ENCODE peak calls at places on chromosomes 5 and 9, in five cellular contexts. One of them, this sample, is unnamed.

GRCh38 chr9:133690111-133690561 is 48.0 kb downstream of the SARDH start:
- DNase-seq in stimulated activated CD8-positive, alpha-beta memory T cell treated with anti-CD3 and anti-CD28 coated beads, Interleukin-15, amount 100 ng/mL, for 4 hours: no peak
- DNase-seq in hippocampal formation: no peak
- DNase-seq in adrenal gland: no peak
- DNase-seq in NCI-H1694: no peak
- DNase-seq in this sample: no peak

GRCh38 chr9:297104-297794 is 82.6 kb downstream of the DOCK8 start:
- DNase-seq in stimulated activated CD8-positive, alpha-beta memory T cell treated with anti-CD3 and anti-CD28 coated beads, Interleukin-15, amount 100 ng/mL, for 4 hours: no peak
- DNase-seq in adrenal gland: peak
- DNase-seq in NCI-H1694: no peak
- DNase-seq in hippocampal formation: peak
- DNase-seq in this sample: peak

GRCh38 chr9:95457769-95458168 is 59.0 kb downstream of the PTCH1 start:
- DNase-seq in stimulated activated CD8-positive, alpha-beta memory T cell treated with anti-CD3 and anti-CD28 coated beads, Interleukin-15, amount 100 ng/mL, for 4 hours: no peak
- DNase-seq in adrenal gland: no peak
- DNase-seq in NCI-H1694: no peak
- DNase-seq in hippocampal formation: no peak
- DNase-seq in this sample: no peak

GRCh38 chr5:171412186-171412585 is 7.3 kb upstream of the FGF18 start:
- DNase-seq in adrenal gland: no peak
- DNase-seq in stimulated activated CD8-positive, alpha-beta memory T cell treated with anti-CD3 and anti-CD28 coated beads, Interleukin-15, amount 100 ng/mL, for 4 hours: no peak
- DNase-seq in hippocampal formation: no peak
- DNase-seq in NCI-H1694: no peak
- DNase-seq in this sample: no peak

GRCh38 chr5:144024601-144025000 is 145.9 kb downstream of the YIPF5 start:
- DNase-seq in stimulated activated CD8-positive, alpha-beta memory T cell treated with anti-CD3 and anti-CD28 coated beads, Interleukin-15, amount 100 ng/mL, for 4 hours: no peak
- DNase-seq in NCI-H1694: no peak
- DNase-seq in hippocampal formation: no peak
- DNase-seq in adrenal gland: no peak
- DNase-seq in this sample: peak

GRCh38 chr9:4301971-4302427 is 2.1 kb upstream of the GLIS3 start:
- DNase-seq in adrenal gland: peak
- DNase-seq in stimulated activated CD8-positive, alpha-beta memory T cell treated with anti-CD3 and anti-CD28 coated beads, Interleukin-15, amount 100 ng/mL, for 4 hours: no peak
- DNase-seq in hippocampal formation: no peak
- DNase-seq in NCI-H1694: no peak
- DNase-seq in this sample: peak

GRCh38 chr9:93093081-93093448 is 3.0 kb upstream of the CARD19 start:
- DNase-seq in NCI-H1694: no peak
- DNase-seq in stimulated activated CD8-positive, alpha-beta memory T cell treated with anti-CD3 and anti-CD28 coated beads, Interleukin-15, amount 100 ng/mL, for 4 hours: no peak
- DNase-seq in adrenal gland: peak
- DNase-seq in hippocampal formation: no peak
- DNase-seq in this sample: no peak

GRCh38 chr9:2411459-2412215 is 209.9 kb upstream of the VLDLR start:
- DNase-seq in hippocampal formation: peak
- DNase-seq in stimulated activated CD8-positive, alpha-beta memory T cell treated with anti-CD3 and anti-CD28 coated beads, Interleukin-15, amount 100 ng/mL, for 4 hours: no peak
- DNase-seq in adrenal gland: no peak
- DNase-seq in NCI-H1694: no peak
- DNase-seq in this sample: no peak

GRCh38 chr9:137286980-137287383 is 9.5 kb downstream of the TOR4A start:
- DNase-seq in adrenal gland: peak
- DNase-seq in stimulated activated CD8-positive, alpha-beta memory T cell treated with anti-CD3 and anti-CD28 coated beads, Interleukin-15, amount 100 ng/mL, for 4 hours: no peak
- DNase-seq in NCI-H1694: no peak
- DNase-seq in hippocampal formation: no peak
- DNase-seq in this sample: peak

GRCh38 chr9:106784076-106784475 is 78.9 kb upstream of the ZNF462 start:
- DNase-seq in hippocampal formation: no peak
- DNase-seq in NCI-H1694: no peak
- DNase-seq in stimulated activated CD8-positive, alpha-beta memory T cell treated with anti-CD3 and anti-CD28 coated beads, Interleukin-15, amount 100 ng/mL, for 4 hours: no peak
- DNase-seq in adrenal gland: no peak
- DNase-seq in this sample: no peak

GRCh38 chr9:132268725-132269352 is 85.9 kb downstream of the SETX start:
- DNase-seq in adrenal gland: peak
- DNase-seq in NCI-H1694: peak
- DNase-seq in stimulated activated CD8-positive, alpha-beta memory T cell treated with anti-CD3 and anti-CD28 coated beads, Interleukin-15, amount 100 ng/mL, for 4 hours: no peak
- DNase-seq in hippocampal formation: peak
- DNase-seq in this sample: peak

GRCh38 chr5:132389453-132390286 is 20.2 kb downstream of the SLC22A5 start:
- DNase-seq in adrenal gland: no peak
- DNase-seq in hippocampal formation: no peak
- DNase-seq in NCI-H1694: no peak
- DNase-seq in stimulated activated CD8-positive, alpha-beta memory T cell treated with anti-CD3 and anti-CD28 coated beads, Interleukin-15, amount 100 ng/mL, for 4 hours: no peak
- DNase-seq in this sample: peak

GRCh38 chr9:15389636-15390035 is 33.0 kb upstream of the SNAPC3 start:
- DNase-seq in hippocampal formation: no peak
- DNase-seq in stimulated activated CD8-positive, alpha-beta memory T cell treated with anti-CD3 and anti-CD28 coated beads, Interleukin-15, amount 100 ng/mL, for 4 hours: no peak
- DNase-seq in NCI-H1694: no peak
- DNase-seq in adrenal gland: no peak
- DNase-seq in this sample: no peak

GRCh38 chr9:116000748-116001329 is 152.8 kb upstream of the PAPPA start:
- DNase-seq in adrenal gland: no peak
- DNase-seq in hippocampal formation: no peak
- DNase-seq in stimulated activated CD8-positive, alpha-beta memory T cell treated with anti-CD3 and anti-CD28 coated beads, Interleukin-15, amount 100 ng/mL, for 4 hours: no peak
- DNase-seq in NCI-H1694: no peak
- DNase-seq in this sample: no peak

GRCh38 chr5:67182406-67182805 is 14.2 kb downstream of the CD180 start:
- DNase-seq in hippocampal formation: no peak
- DNase-seq in adrenal gland: peak
- DNase-seq in stimulated activated CD8-positive, alpha-beta memory T cell treated with anti-CD3 and anti-CD28 coated beads, Interleukin-15, amount 100 ng/mL, for 4 hours: no peak
- DNase-seq in NCI-H1694: no peak
- DNase-seq in this sample: peak